ENCODE peak calls at places on chromosomes 7 and 10, in seven cellular contexts. E is GM12878, Z is K562, W is HCT116, L is H1, I is HepG2, N is SK-N-SH. U is an unnamed sample.

GRCh38 chr7:92769361-92769633 is 67.1 kb downstream of the CDK6 start:
- DNase-seq in N (no peak), Z (no peak), E (no peak), I (no peak), L (no peak), W (no peak), U (no peak)

GRCh38 chr7:124688991-124689390 is 76.6 kb downstream of the GPR37 start:
- DNase-seq in L (no peak), E (no peak), N (no peak), W (no peak), I (no peak), Z (no peak), U (no peak)

GRCh38 chr10:61304751-61305150 is 148.4 kb downstream of the TMEM26 start:
- DNase-seq in Z (no peak), W (no peak), I (no peak), N (no peak), L (no peak), E (no peak), U (no peak)

GRCh38 chr10:113930482-113931057 is 76.1 kb downstream of the NHLRC2 start:
- DNase-seq in I (no peak), Z (no peak), E (no peak), N (no peak), L (no peak), W (no peak), U (no peak)

GRCh38 chr10:93711891-93712290 is 9.5 kb upstream of the FRA10AC1 start:
- DNase-seq in L (no peak), I (no peak), W (no peak), E (no peak), N (no peak), Z (no peak), U (no peak)

GRCh38 chr10:339038-339391 is 203.8 kb downstream of the ZMYND11 start:
- DNase-seq in I (no peak), W (no peak), E (no peak), N (no peak), Z (no peak), L (no peak), U (no peak)

GRCh38 chr10:11603741-11604140 is 7.7 kb downstream of the USP6NL start:
- DNase-seq in E (no peak), N (no peak), Z (no peak), I (peak), W (no peak), L (no peak), U (no peak)

GRCh38 chr7:111678281-111678680 is 116.0 kb upstream of the IMMP2L start:
- DNase-seq in N (no peak), I (no peak), Z (no peak), L (no peak), W (no peak), E (no peak), U (no peak)

GRCh38 chr10:78953124-78954008 is 115.4 kb upstream of the ZMIZ1 start:
- DNase-seq in W (no peak), N (no peak), I (no peak), Z (peak), E (peak), L (no peak), U (no peak)

GRCh38 chr7:39534599-39534998 is 31.6 kb upstream of the YAE1 start:
- DNase-seq in Z (no peak), N (no peak), I (no peak), W (no peak), L (no peak), E (no peak), U (no peak)

GRCh38 chr10:77274046-77274795 is 363.4 kb downstream of the KCNMA1 start:
- DNase-seq in N (no peak), E (no peak), W (no peak), I (no peak), Z (no peak), L (no peak), U (no peak)
- H3K27ac ChIP-seq in N (peak), E (no peak), W (no peak), I (no peak), Z (no peak), L (no peak), U (no peak)

GRCh38 chr10:127298396-127298795 is 102.0 kb upstream of the INSYN2A start:
- DNase-seq in Z (no peak), E (no peak), I (no peak), N (no peak), W (no peak), L (no peak), U (no peak)
- TF ChIP-seq SIN3A in Z (no peak), E (no peak), I (no peak), N (no peak), W (no peak), L (no peak), U (no peak)

DNA sequence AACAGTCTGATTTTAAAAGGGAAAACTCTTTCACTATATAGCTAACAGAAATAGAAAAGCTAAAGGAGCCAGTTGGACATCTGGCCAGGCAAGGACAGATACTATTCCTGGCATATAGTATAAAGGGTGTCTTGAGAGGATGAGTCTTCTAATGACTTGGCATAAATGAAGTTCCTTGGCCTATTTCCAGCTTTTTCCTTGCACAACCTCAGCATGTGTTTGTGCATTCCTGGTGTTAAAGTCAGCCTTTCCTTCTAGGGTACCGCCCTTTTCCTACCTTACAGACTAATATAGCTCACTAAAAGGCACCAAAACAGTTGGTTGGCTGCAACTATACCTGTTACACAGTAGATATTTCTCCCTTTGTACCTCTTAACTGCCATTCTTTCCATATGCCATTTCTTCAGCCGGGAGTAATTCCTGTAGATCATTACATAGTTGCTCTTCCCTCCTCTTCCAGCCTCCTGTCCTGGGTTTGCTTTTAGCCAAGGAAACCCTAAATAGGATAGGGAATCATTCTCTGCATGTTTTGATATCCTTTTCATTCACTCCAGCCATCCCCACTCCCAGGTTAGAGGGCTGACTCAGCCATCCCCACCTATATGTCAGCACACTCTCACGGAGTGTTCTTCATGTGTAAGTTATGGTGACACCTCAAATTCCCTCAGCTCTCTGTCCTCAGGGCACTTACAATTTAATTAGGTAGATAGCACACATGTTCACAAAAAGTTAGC is 102.1 kb upstream of the MDFIC start:
- DNase-seq in Z (no peak), W (peak), N (no peak), L (no peak), I (peak), E (no peak), U (peak)
- H3K27ac ChIP-seq in Z (no peak), W (peak), N (no peak), L (no peak), I (no peak), E (no peak), U (no peak)

DNA sequence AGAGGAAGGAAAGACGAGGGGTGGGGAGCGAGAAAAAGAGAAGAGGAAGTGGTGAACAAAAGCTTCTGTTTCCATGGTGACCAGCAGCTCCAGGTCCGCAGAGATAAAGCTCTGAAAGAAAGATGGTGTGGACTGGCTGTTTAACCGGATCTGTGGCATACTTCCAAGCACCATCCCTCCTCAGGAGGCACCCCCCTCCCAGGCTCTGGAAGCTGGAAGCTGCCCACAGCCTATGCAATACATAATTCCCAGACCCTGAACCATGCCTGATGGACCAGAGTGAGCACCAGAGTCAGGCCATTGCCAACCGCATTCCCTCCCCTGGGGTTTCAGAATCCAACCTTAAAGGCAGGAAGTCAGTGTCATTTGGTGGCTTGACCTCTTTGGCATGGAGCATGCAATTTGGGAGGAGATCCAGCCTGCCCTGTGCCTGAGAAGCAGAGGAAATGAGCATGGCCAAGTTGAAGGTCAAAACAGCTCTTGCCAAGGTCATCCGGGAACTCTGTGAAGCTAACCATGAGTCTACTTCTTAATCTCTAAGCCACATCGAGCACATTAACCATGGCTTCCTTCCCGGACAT is 22.2 kb upstream of the CPXM2 start:
- DNase-seq in Z (no peak), I (no peak), L (no peak), E (no peak), W (no peak), N (no peak), U (no peak)
- TF ChIP-seq SIN3A in Z (no peak), I (no peak), L (no peak), E (no peak), W (no peak), N (no peak), U (no peak)

DNA sequence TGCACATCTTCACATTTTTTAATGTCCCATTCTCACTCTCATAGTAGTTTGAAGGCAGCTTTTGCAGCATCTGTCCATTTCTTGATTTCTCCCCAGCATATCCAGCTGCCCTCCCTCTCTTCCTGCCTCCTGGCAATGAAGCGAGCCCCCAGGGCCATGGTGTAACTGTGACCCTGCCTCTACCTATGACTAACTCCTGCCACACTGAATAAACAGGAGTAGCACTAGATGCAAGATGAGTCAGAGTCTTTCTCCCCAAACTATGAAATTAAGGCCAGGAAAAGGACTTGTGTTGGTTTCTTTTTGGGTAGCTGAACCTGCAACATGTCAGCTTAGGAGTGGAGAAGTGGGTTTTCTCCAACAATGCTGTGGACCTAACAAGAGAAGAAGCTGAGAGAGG is 329.0 kb downstream of the RNLS start:
- DNase-seq in W (peak), Z (no peak), I (no peak), L (no peak), N (no peak), E (no peak), U (peak)
- H3K27ac ChIP-seq in W (no peak), Z (no peak), I (no peak), L (no peak), N (no peak), E (no peak), U (peak)

GRCh38 chr7:107570298-107570697 is 6.5 kb downstream of the DUS4L start:
- DNase-seq in L (no peak), I (no peak), Z (no peak), N (no peak), W (no peak), E (no peak), U (no peak)
- TF ChIP-seq SIN3A in L (no peak), I (no peak), Z (no peak), N (no peak), W (no peak), E (no peak), U (no peak)